ENCODE peak calls at places on chromosome 4, in four cellular contexts. One of them, this sample, is unnamed.

GRCh38 chr4:37223732-37224131 is 20.8 kb upstream of the NWD2 start:
- DNase-seq in HCT116: no peak
- DNase-seq in HL-60: no peak
- DNase-seq in fibroblast of pulmonary artery: no peak
- DNase-seq in this sample: no peak

GRCh38 chr4:6230827-6231662 is 30.7 kb upstream of the JAKMIP1 start:
- DNase-seq in HCT116: no peak
- DNase-seq in HL-60: no peak
- DNase-seq in fibroblast of pulmonary artery: no peak
- DNase-seq in this sample: no peak

GRCh38 chr4:141933978-141934377 is 297.6 kb downstream of the IL15 start:
- DNase-seq in HL-60: no peak
- DNase-seq in HCT116: no peak
- DNase-seq in fibroblast of pulmonary artery: no peak
- DNase-seq in this sample: no peak

GRCh38 chr4:183588169-183588675 is 70.8 kb downstream of the RWDD4 start:
- DNase-seq in fibroblast of pulmonary artery: peak
- DNase-seq in HL-60: no peak
- DNase-seq in HCT116: no peak
- DNase-seq in this sample: peak

GRCh38 chr4:82820689-82821088 is 22.1 kb upstream of the SCD5 start:
- DNase-seq in fibroblast of pulmonary artery: no peak
- DNase-seq in HCT116: no peak
- DNase-seq in HL-60: no peak
- DNase-seq in this sample: no peak

GRCh38 chr4:48913346-48913745 is 6.8 kb upstream of the OCIAD2 start:
- DNase-seq in fibroblast of pulmonary artery: peak
- DNase-seq in HL-60: no peak
- DNase-seq in HCT116: no peak
- DNase-seq in this sample: peak

GRCh38 chr4:146488495-146489174 is 33.1 kb downstream of the SLC10A7 start:
- DNase-seq in fibroblast of pulmonary artery: peak
- DNase-seq in HCT116: no peak
- DNase-seq in HL-60: no peak
- DNase-seq in this sample: peak

GRCh38 chr4:183504930-183505555 is at the start of gene ING2:
- DNase-seq in HL-60: no peak
- DNase-seq in HCT116: peak
- DNase-seq in fibroblast of pulmonary artery: no peak
- DNase-seq in this sample: no peak

GRCh38 chr4:171639540-171639939 is 173.7 kb upstream of the GALNTL6 start:
- DNase-seq in HCT116: no peak
- DNase-seq in HL-60: no peak
- DNase-seq in fibroblast of pulmonary artery: no peak
- DNase-seq in this sample: no peak

GRCh38 chr4:86627736-86628135 is 33.6 kb downstream of the PTPN13 start:
- DNase-seq in fibroblast of pulmonary artery: no peak
- DNase-seq in HCT116: no peak
- DNase-seq in HL-60: no peak
- DNase-seq in this sample: no peak

GRCh38 chr4:1980561-1981041 is 28.2 kb downstream of the NELFA start:
- DNase-seq in HL-60: no peak
- DNase-seq in HCT116: no peak
- DNase-seq in fibroblast of pulmonary artery: no peak
- DNase-seq in this sample: no peak

GRCh38 chr4:157803441-157804168 is 369.2 kb downstream of the GASK1B start:
- DNase-seq in HCT116: no peak
- DNase-seq in fibroblast of pulmonary artery: no peak
- DNase-seq in HL-60: no peak
- DNase-seq in this sample: no peak

GRCh38 chr4:160026720-160027119 is 923.8 kb downstream of the RAPGEF2 start:
- DNase-seq in HCT116: peak
- DNase-seq in fibroblast of pulmonary artery: peak
- DNase-seq in HL-60: no peak
- DNase-seq in this sample: no peak

GRCh38 chr4:28926156-28926555 is 1794.0 kb upstream of the PCDH7 start:
- DNase-seq in fibroblast of pulmonary artery: no peak
- DNase-seq in HCT116: no peak
- DNase-seq in HL-60: no peak
- DNase-seq in this sample: no peak

GRCh38 chr4:78205601-78206000 is 148.5 kb downstream of the FRAS1 start:
- DNase-seq in fibroblast of pulmonary artery: no peak
- DNase-seq in HCT116: no peak
- DNase-seq in HL-60: no peak
- DNase-seq in this sample: no peak

GRCh38 chr4:177809786-177810185 is 367.5 kb upstream of the AGA start:
- DNase-seq in fibroblast of pulmonary artery: no peak
- DNase-seq in HL-60: no peak
- DNase-seq in HCT116: no peak
- DNase-seq in this sample: no peak

GRCh38 chr4:153514001-153514526 is 47.9 kb downstream of the TMEM131L start:
- DNase-seq in fibroblast of pulmonary artery: peak
- DNase-seq in HL-60: no peak
- DNase-seq in HCT116: peak
- DNase-seq in this sample: peak

GRCh38 chr4:74933562-74934015 is 673 bp downstream of the PARM1 start:
- DNase-seq in HCT116: no peak
- DNase-seq in HL-60: no peak
- DNase-seq in fibroblast of pulmonary artery: peak
- DNase-seq in this sample: peak

GRCh38 chr4:57158221-57158620 is 48.0 kb upstream of the IGFBP7 start:
- DNase-seq in HCT116: no peak
- DNase-seq in HL-60: no peak
- DNase-seq in fibroblast of pulmonary artery: peak
- DNase-seq in this sample: peak

GRCh38 chr4:146428298-146428697 is 93.4 kb downstream of the SLC10A7 start:
- DNase-seq in fibroblast of pulmonary artery: no peak
- DNase-seq in HCT116: no peak
- DNase-seq in HL-60: no peak
- DNase-seq in this sample: no peak

GRCh38 chr4:85787133-85787532 is 312.2 kb downstream of the ARHGAP24 start:
- DNase-seq in fibroblast of pulmonary artery: peak
- DNase-seq in HCT116: no peak
- DNase-seq in HL-60: no peak
- DNase-seq in this sample: peak

GRCh38 chr4:120085705-120086104 is 19.1 kb upstream of the MAD2L1 start:
- DNase-seq in HCT116: no peak
- DNase-seq in HL-60: no peak
- DNase-seq in fibroblast of pulmonary artery: no peak
- DNase-seq in this sample: no peak

GRCh38 chr4:38073596-38074234 is 113.5 kb downstream of the PTTG2 start:
- DNase-seq in HCT116: no peak
- DNase-seq in fibroblast of pulmonary artery: peak
- DNase-seq in HL-60: peak
- DNase-seq in this sample: peak

GRCh38 chr4:54961357-54961975 is 163.9 kb downstream of the KDR start:
- DNase-seq in HCT116: peak
- DNase-seq in fibroblast of pulmonary artery: peak
- DNase-seq in HL-60: peak
- DNase-seq in this sample: peak

GRCh38 chr4:158172558-158173258 is at the start of gene GASK1B:
- DNase-seq in HL-60: peak
- DNase-seq in fibroblast of pulmonary artery: peak
- DNase-seq in HCT116: peak
- DNase-seq in this sample: peak

GRCh38 chr4:185127021-185127925 is 15.8 kb upstream of the SLC25A4 start:
- DNase-seq in HCT116: no peak
- DNase-seq in fibroblast of pulmonary artery: peak
- DNase-seq in HL-60: no peak
- DNase-seq in this sample: no peak

GRCh38 chr4:19807505-19807904 is 444.2 kb upstream of the SLIT2 start:
- DNase-seq in HL-60: no peak
- DNase-seq in HCT116: no peak
- DNase-seq in fibroblast of pulmonary artery: peak
- DNase-seq in this sample: peak

GRCh38 chr4:10611673-10612072 is 72.9 kb downstream of the CLNK start:
- DNase-seq in HL-60: no peak
- DNase-seq in fibroblast of pulmonary artery: peak
- DNase-seq in HCT116: peak
- DNase-seq in this sample: peak

GRCh38 chr4:101417046-101417445 is 69.7 kb upstream of the PPP3CA start:
- DNase-seq in HL-60: no peak
- DNase-seq in HCT116: no peak
- DNase-seq in fibroblast of pulmonary artery: no peak
- DNase-seq in this sample: no peak

GRCh38 chr4:148283665-148284064 is 158.5 kb downstream of the NR3C2 start:
- DNase-seq in HCT116: no peak
- DNase-seq in fibroblast of pulmonary artery: no peak
- DNase-seq in HL-60: no peak
- DNase-seq in this sample: no peak

GRCh38 chr4:40323866-40324265 is 11.3 kb upstream of the CHRNA9 start:
- DNase-seq in HCT116: no peak
- DNase-seq in HL-60: no peak
- DNase-seq in fibroblast of pulmonary artery: no peak
- DNase-seq in this sample: no peak

GRCh38 chr4:151962138-151962845 is 201.5 kb upstream of the GATB start:
- DNase-seq in fibroblast of pulmonary artery: no peak
- DNase-seq in HL-60: peak
- DNase-seq in HCT116: no peak
- DNase-seq in this sample: peak

GRCh38 chr4:57184378-57185031 is 74.3 kb upstream of the IGFBP7 start:
- DNase-seq in HL-60: no peak
- DNase-seq in fibroblast of pulmonary artery: no peak
- DNase-seq in HCT116: no peak
- DNase-seq in this sample: no peak

GRCh38 chr4:48139688-48140087 is 5.6 kb upstream of the TXK start:
- DNase-seq in HCT116: no peak
- DNase-seq in HL-60: peak
- DNase-seq in fibroblast of pulmonary artery: peak
- DNase-seq in this sample: peak

GRCh38 chr4:148216321-148216720 is 225.9 kb downstream of the NR3C2 start:
- DNase-seq in fibroblast of pulmonary artery: no peak
- DNase-seq in HL-60: no peak
- DNase-seq in HCT116: no peak
- DNase-seq in this sample: peak

GRCh38 chr4:79178770-79179169 is 147.1 kb downstream of the NAA11 start:
- DNase-seq in fibroblast of pulmonary artery: peak
- DNase-seq in HL-60: no peak
- DNase-seq in HCT116: no peak
- DNase-seq in this sample: peak

GRCh38 chr4:161317000-161317399 is 846.8 kb downstream of the FSTL5 start:
- DNase-seq in HCT116: no peak
- DNase-seq in HL-60: no peak
- DNase-seq in fibroblast of pulmonary artery: no peak
- DNase-seq in this sample: no peak

DNA sequence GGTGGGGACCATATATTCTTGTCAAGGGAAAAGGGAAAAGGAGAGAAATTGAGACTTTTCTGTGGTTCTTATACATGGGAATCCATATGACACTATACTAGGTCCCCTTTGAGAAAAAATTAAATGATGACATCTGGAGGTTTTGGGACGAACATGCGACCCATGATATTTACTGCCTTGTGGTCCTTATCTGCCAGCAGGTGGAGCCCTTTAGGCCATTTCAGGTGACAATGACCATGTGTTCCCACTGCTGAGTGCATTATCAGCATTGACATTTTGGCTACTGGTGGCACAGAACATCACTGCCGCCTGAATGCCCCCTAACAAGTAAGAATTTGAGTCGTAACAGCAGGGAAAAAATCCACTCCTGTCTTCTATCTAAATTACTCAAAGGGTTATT is 843.4 kb downstream of the FSTL5 start:
- DNase-seq in HL-60: peak
- DNase-seq in fibroblast of pulmonary artery: peak
- DNase-seq in HCT116: peak
- DNase-seq in this sample: no peak
- TF ChIP-seq CTCF in HL-60: peak
- TF ChIP-seq CTCF in fibroblast of pulmonary artery: no peak
- TF ChIP-seq CTCF in HCT116: peak
- TF ChIP-seq CTCF in this sample: no peak

GRCh38 chr4:167234388-167234881 is at the start of gene SPOCK3:
- DNase-seq in fibroblast of pulmonary artery: peak
- DNase-seq in HL-60: no peak
- DNase-seq in HCT116: peak
- DNase-seq in this sample: peak

GRCh38 chr4:167238226-167238625 is 3.9 kb upstream of the SPOCK3 start:
- DNase-seq in HL-60: no peak
- DNase-seq in fibroblast of pulmonary artery: no peak
- DNase-seq in HCT116: no peak
- DNase-seq in this sample: no peak

GRCh38 chr4:167233523-167234387 is 539 bp downstream of the SPOCK3 start:
- DNase-seq in HL-60: no peak
- DNase-seq in HCT116: no peak
- DNase-seq in fibroblast of pulmonary artery: peak
- DNase-seq in this sample: peak

GRCh38 chr4:167230744-167231143 is 3.5 kb downstream of the SPOCK3 start:
- DNase-seq in HL-60: no peak
- DNase-seq in HCT116: no peak
- DNase-seq in fibroblast of pulmonary artery: no peak
- DNase-seq in this sample: no peak

GRCh38 chr4:167232805-167233522 is 1.3 kb downstream of the SPOCK3 start:
- DNase-seq in HCT116: no peak
- DNase-seq in HL-60: no peak
- DNase-seq in fibroblast of pulmonary artery: no peak
- DNase-seq in this sample: no peak
- H3K4me3 ChIP-seq in HCT116: no peak
- H3K4me3 ChIP-seq in HL-60: no peak
- H3K4me3 ChIP-seq in fibroblast of pulmonary artery: no peak
- H3K4me3 ChIP-seq in this sample: peak

GRCh38 chr4:117134386-117134785 is 49.0 kb upstream of the TRAM1L1 start:
- DNase-seq in fibroblast of pulmonary artery: peak
- DNase-seq in HCT116: peak
- DNase-seq in HL-60: peak
- DNase-seq in this sample: peak
- TF ChIP-seq CTCF in fibroblast of pulmonary artery: peak
- TF ChIP-seq CTCF in HCT116: peak
- TF ChIP-seq CTCF in HL-60: peak
- TF ChIP-seq CTCF in this sample: peak

GRCh38 chr4:167688660-167689142 is 403.6 kb upstream of the ANXA10 start:
- DNase-seq in fibroblast of pulmonary artery: no peak
- DNase-seq in HCT116: no peak
- DNase-seq in HL-60: no peak
- DNase-seq in this sample: no peak
- H3K4me3 ChIP-seq in fibroblast of pulmonary artery: no peak
- H3K4me3 ChIP-seq in HCT116: no peak
- H3K4me3 ChIP-seq in HL-60: no peak
- H3K4me3 ChIP-seq in this sample: no peak

DNA sequence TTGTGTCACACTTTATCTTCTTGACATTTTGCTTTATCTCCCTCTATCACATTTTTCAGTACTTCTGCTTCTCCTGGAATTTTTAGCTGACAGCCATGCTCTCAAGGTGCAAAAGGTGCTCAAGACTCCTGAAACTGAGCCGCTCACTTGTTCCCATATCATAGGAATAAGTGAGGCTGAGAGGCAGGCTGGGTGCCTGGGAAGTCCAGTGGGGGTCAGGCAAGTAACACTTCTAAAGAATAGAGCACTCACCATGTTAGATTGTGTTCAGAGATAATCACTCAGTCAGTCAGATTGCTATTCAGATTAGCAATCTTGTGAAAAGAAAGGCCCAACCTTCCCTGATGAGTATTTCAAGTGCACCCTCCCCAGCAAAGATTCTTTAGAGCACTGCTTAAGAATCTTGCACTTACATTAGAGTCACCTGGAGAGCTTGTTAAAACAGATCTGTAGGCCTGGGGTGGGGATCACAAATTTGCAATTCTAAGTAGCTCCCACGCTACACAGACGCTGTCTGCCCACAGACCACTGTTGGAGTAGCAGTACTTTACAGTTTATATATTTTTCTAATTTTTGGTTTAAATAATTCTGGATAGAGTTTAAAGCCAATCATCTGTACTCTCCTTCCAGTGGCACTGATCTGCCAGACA is 23.1 kb upstream of the LRAT start:
- DNase-seq in fibroblast of pulmonary artery: no peak
- DNase-seq in HL-60: no peak
- DNase-seq in HCT116: no peak
- DNase-seq in this sample: no peak
- TF ChIP-seq CTCF in fibroblast of pulmonary artery: no peak
- TF ChIP-seq CTCF in HL-60: no peak
- TF ChIP-seq CTCF in HCT116: no peak
- TF ChIP-seq CTCF in this sample: no peak

This sample was measured in fibroblast of the aortic adventitia.